ENCODE peak calls at places on chromosomes 1 and 21, in five cellular contexts. V is psoas muscle; K is body of pancreas; I is cardiac muscle cell; L is Jurkat, Clone E6-1. F is an unnamed sample.
A peak's percentile ranks its signal among the peaks of the same experiment; 100 is the strongest.

GRCh38 chr1:245953876-245954660 is 553.0 kb downstream of the SMYD3 start:
- DNase-seq in K (no peak), L (no peak), I (no peak), V (no peak), F (no peak)

GRCh38 chr1:39976732-39977131 is 21.8 kb downstream of the MFSD2A start:
- DNase-seq in V (no peak), I (peak; percentile 44), L (no peak), K (no peak), F (no peak)

GRCh38 chr1:160993544-160993943 is 27.4 kb downstream of the F11R start:
- DNase-seq in I (no peak), V (no peak), L (peak; percentile 18), K (no peak), F (no peak)

GRCh38 chr1:70140343-70140742 is 65.0 kb downstream of the LRRC40 start:
- DNase-seq in I (no peak), K (no peak), V (no peak), L (no peak), F (no peak)

GRCh38 chr1:54256756-54257155 is 56.8 kb downstream of the MRPL37 start:
- DNase-seq in V (no peak), L (no peak), K (no peak), I (no peak), F (no peak)

GRCh38 chr1:198467342-198467741 is 73.1 kb downstream of the ATP6V1G3 start:
- DNase-seq in L (no peak), I (no peak), V (no peak), K (no peak), F (no peak)

GRCh38 chr1:183590225-183591191 is at the start of gene NCF2:
- DNase-seq in V (no peak), K (no peak), I (no peak), L (peak; percentile 28), F (no peak)

GRCh38 chr1:222334026-222334680 is 213.8 kb downstream of the HHIPL2 start:
- DNase-seq in K (no peak), L (no peak), I (no peak), V (no peak), F (no peak)

GRCh38 chr1:155831279-155831976 is 25.6 kb downstream of the GON4L start:
- DNase-seq in V (no peak), L (no peak), K (no peak), I (no peak), F (no peak)

GRCh38 chr21:41678016-41678935 is 88.6 kb downstream of the RIPK4 start:
- DNase-seq in K (peak; percentile 83), L (no peak), V (no peak), I (peak; percentile 30), F (no peak)

GRCh38 chr1:183580281-183580682 is 10.0 kb downstream of the NCF2 start:
- DNase-seq in L (peak; percentile 76), V (no peak), I (peak; percentile 35), K (no peak), F (peak; percentile 37)

GRCh38 chr1:119787776-119788175 is 19.1 kb upstream of the HMGCS2 start:
- DNase-seq in K (no peak), L (no peak), I (no peak), V (no peak), F (no peak)

GRCh38 chr1:85128296-85128695 is 72.5 kb downstream of the SYDE2 start:
- DNase-seq in L (no peak), I (no peak), V (no peak), K (no peak), F (no peak)

GRCh38 chr1:226349801-226350503 is 41.0 kb upstream of the LIN9 start:
- DNase-seq in K (no peak), V (no peak), L (no peak), I (no peak), F (no peak)
- H3K4me3 ChIP-seq in K (no peak overlapping the region), V (no peak overlapping the region), L (no peak overlapping the region), I (no peak overlapping the region), F (no peak overlapping the region)

DNA sequence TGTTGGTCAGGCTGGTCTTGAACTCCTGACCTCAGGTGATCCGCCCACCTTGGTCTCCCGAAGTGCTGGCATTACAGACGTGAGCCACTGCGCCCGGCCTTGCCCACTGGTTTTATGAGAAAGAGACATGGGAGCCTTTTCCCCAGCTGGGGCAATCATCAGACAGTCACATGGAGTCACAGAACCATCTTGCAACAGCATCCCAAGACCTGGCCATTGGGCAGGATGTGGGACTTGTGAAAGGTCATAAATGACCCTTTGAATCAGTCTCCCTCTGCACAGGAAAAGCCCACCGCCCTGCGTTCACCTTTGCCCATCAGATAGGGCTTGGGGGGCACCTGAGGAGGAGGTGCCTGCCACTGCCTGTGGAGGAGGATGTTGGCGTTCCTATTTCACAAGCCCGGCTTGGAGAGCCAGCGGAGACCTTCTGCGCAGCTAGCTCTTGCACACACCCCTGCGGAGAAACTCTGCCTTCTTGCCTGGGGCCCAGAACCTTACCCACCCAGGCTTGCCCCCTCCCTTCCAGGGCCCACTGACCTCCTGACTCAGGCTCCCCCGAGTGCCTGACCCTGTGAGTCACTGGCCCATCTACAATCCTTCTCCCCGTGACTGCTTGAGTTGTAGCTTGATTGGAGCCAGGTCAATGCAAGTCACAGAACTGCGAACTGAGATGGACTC is 3.6 kb downstream of the HES2 start:
- DNase-seq in L (no peak), I (no peak), V (no peak), K (no peak), F (no peak)
- H3K4me3 ChIP-seq in L (no peak overlapping the region), I (no peak overlapping the region), V (no peak overlapping the region), K (no peak overlapping the region), F (no peak overlapping the region)

DNA sequence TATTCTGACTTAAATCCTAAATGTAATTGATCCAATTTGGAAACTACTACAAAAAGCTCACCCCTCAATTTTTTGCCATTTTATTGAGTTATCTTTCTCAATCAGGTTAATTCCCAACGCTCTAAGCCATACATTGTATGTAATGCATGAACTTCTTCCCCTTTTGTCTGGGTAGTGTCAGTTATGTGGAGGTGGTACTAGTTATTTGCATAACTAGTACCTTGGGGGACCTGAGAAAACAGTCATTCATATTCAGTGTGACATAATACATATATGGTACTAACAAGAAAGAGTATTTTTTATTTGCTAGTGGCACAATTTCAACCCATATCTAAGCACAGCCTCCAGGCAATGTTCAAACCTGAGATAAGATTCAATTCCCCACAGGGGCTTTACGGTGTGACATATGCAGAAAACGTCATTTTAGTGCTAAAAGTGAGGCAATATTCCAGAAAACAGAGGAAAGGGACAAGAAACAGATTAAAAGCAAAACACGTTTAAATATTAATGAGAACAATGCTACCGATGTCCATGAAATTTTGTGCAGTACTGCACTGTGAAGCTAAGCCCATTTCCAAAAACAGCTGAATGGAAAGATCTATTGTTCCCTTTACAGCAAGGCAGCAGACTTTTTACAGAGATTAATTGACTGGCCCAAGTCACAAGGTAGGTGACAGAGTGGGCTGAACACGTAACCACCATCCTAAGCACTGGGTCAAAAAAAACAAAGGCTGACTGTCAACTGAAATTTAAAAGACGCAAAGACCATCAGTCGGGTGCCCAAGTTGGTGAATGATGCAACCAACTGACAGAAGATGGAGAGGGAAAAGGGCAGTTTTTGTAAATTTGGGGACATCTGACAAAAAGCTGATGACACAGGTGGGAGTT is 1.4 kb downstream of the HLCS start:
- DNase-seq in V (no peak), I (no peak), K (no peak), L (no peak), F (no peak)
- H3K4me3 ChIP-seq in V (peak overlapping the region; percentile 84), I (peak overlapping the region; percentile 92), K (no peak overlapping the region), L (peak overlapping the region; percentile 76), F (no peak overlapping the region)

DNA sequence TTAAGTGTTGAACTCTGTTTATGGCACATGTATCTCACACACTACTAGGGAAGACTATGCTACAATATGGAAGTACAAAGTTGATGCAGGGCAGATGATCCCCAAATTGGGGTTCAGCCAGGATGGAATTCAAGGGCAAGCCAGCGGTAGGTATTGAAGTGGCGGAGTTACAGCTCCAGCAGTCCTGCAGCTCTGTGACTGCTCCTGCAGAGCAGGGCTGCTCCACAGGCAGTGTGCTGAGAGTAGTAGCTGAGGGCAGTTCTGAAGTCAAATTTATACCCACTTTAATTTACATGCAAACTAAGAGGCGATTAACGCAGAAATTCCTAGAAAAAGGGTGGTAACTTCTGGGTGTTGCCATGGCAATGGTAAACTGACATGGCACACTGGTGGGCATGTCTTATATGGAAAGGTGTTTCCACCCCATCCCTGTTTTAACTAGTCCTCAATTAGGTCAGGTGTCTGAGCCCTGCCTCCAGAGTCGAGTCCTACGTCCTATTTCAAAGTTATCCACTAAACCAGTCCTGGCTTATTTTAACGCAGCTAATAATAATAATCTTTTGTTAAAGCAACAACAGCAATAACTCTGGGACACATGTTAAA is 20.6 kb upstream of the CENPF start:
- DNase-seq in L (no peak), V (no peak), K (no peak), I (no peak), F (no peak)
- H3K4me3 ChIP-seq in L (no peak overlapping the region), V (no peak overlapping the region), K (no peak overlapping the region), I (no peak overlapping the region), F (no peak overlapping the region)

DNA sequence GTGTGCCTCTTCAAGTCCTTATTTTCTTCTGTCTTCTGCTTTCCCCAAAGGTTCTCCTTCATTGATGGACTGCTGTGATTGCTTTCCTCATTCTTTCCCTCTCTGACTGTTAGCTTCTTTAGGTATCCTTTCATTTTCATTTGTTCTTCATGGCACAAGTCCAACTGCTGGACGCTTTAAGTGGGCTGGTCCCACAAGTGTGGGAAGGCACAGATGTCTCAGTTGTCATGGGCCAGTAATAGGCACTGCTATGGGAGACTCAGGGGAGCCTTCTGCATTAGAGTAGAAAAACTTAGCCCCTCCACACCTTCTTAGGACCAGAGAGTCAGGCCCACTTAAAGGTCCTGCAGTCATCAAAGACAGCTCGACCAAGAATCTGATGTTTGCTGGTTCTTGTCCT is 122.3 kb upstream of the C1orf105 start:
- DNase-seq in I (no peak), K (peak; percentile 44), L (no peak), V (no peak), F (no peak)
- H3K4me3 ChIP-seq in I (no peak overlapping the region), K (no peak overlapping the region), L (no peak overlapping the region), V (no peak overlapping the region), F (no peak overlapping the region)